ENCODE peak calls at places on chromosomes 16 and 17, in six cellular contexts. One of them, this sample, is unnamed. For H3K4me1, the result is how much of the 10 kb centered on the place peaks cover.

GRCh38 chr16:17567455-17567854 is 96.7 kb upstream of the XYLT1 start:
- DNase-seq in GM12878: no peak
- DNase-seq in HCT116: no peak
- DNase-seq in HepG2: no peak
- DNase-seq in endothelial cell of umbilical vein: no peak
- DNase-seq in K562: no peak
- DNase-seq in this sample: no peak

GRCh38 chr17:32523827-32524552 is 37.2 kb downstream of the CDK5R1 start:
- DNase-seq in GM12878: peak
- DNase-seq in HCT116: no peak
- DNase-seq in HepG2: no peak
- DNase-seq in endothelial cell of umbilical vein: no peak
- DNase-seq in K562: no peak
- DNase-seq in this sample: no peak

GRCh38 chr16:58051821-58052603 is 26.5 kb downstream of the MMP15 start:
- DNase-seq in GM12878: no peak
- DNase-seq in HCT116: no peak
- DNase-seq in HepG2: no peak
- DNase-seq in endothelial cell of umbilical vein: no peak
- DNase-seq in K562: no peak
- DNase-seq in this sample: no peak

GRCh38 chr16:54533856-54534490 is 247.4 kb upstream of the IRX3 start:
- DNase-seq in GM12878: no peak
- DNase-seq in HCT116: no peak
- DNase-seq in HepG2: no peak
- DNase-seq in endothelial cell of umbilical vein: no peak
- DNase-seq in K562: no peak
- DNase-seq in this sample: no peak

GRCh38 chr17:48997827-48998556 is 807 bp downstream of the IGF2BP1 start:
- DNase-seq in GM12878: no peak
- DNase-seq in HCT116: no peak
- DNase-seq in HepG2: no peak
- DNase-seq in endothelial cell of umbilical vein: peak
- DNase-seq in K562: peak
- DNase-seq in this sample: no peak

GRCh38 chr16:49092704-49093103 is 188.9 kb downstream of the CBLN1 start:
- DNase-seq in GM12878: no peak
- DNase-seq in HCT116: no peak
- DNase-seq in HepG2: no peak
- DNase-seq in endothelial cell of umbilical vein: no peak
- DNase-seq in K562: no peak
- DNase-seq in this sample: no peak

GRCh38 chr16:2486645-2487516 is 12.0 kb downstream of the TBC1D24 start:
- DNase-seq in GM12878: peak
- DNase-seq in HCT116: no peak
- DNase-seq in HepG2: no peak
- DNase-seq in endothelial cell of umbilical vein: no peak
- DNase-seq in K562: no peak
- DNase-seq in this sample: no peak

GRCh38 chr16:1193825-1194581 is 31.1 kb downstream of the TPSG1 start:
- DNase-seq in GM12878: no peak
- DNase-seq in HCT116: no peak
- DNase-seq in HepG2: no peak
- DNase-seq in endothelial cell of umbilical vein: no peak
- DNase-seq in K562: no peak
- DNase-seq in this sample: no peak

GRCh38 chr16:71360378-71360777 is 1.9 kb downstream of the CALB2 start:
- DNase-seq in GM12878: no peak
- DNase-seq in HCT116: peak
- DNase-seq in HepG2: peak
- DNase-seq in endothelial cell of umbilical vein: peak
- DNase-seq in K562: peak
- DNase-seq in this sample: no peak

GRCh38 chr16:57166951-57167350 is 18.9 kb downstream of the PSME3IP1 start:
- DNase-seq in GM12878: no peak
- DNase-seq in HCT116: no peak
- DNase-seq in HepG2: no peak
- DNase-seq in endothelial cell of umbilical vein: no peak
- DNase-seq in K562: no peak
- DNase-seq in this sample: no peak

GRCh38 chr17:40014375-40014980 is 762 bp upstream of the CSF3 start:
- DNase-seq in GM12878: no peak
- DNase-seq in HCT116: no peak
- DNase-seq in HepG2: peak
- DNase-seq in endothelial cell of umbilical vein: peak
- DNase-seq in K562: no peak
- DNase-seq in this sample: no peak

GRCh38 chr17:4605826-4606225 is 21.5 kb downstream of the SMTNL2 start:
- DNase-seq in GM12878: no peak
- DNase-seq in HCT116: no peak
- DNase-seq in HepG2: no peak
- DNase-seq in endothelial cell of umbilical vein: no peak
- DNase-seq in K562: no peak
- DNase-seq in this sample: no peak

GRCh38 chr16:2480948-2481347 is 6.0 kb downstream of the TBC1D24 start:
- DNase-seq in GM12878: no peak
- DNase-seq in HCT116: no peak
- DNase-seq in HepG2: no peak
- DNase-seq in endothelial cell of umbilical vein: no peak
- DNase-seq in K562: no peak
- DNase-seq in this sample: no peak

GRCh38 chr17:29569245-29569950 is 897 bp downstream of the TP53I13 start:
- DNase-seq in GM12878: no peak
- DNase-seq in HCT116: no peak
- DNase-seq in HepG2: no peak
- DNase-seq in endothelial cell of umbilical vein: no peak
- DNase-seq in K562: no peak
- DNase-seq in this sample: no peak

GRCh38 chr17:41456206-41456605 is 11.0 kb downstream of the KRT32 start:
- DNase-seq in GM12878: no peak
- DNase-seq in HCT116: no peak
- DNase-seq in HepG2: peak
- DNase-seq in endothelial cell of umbilical vein: no peak
- DNase-seq in K562: no peak
- DNase-seq in this sample: peak

GRCh38 chr16:80260906-80261311 is 279.9 kb upstream of the DYNLRB2 start:
- DNase-seq in GM12878: no peak
- DNase-seq in HCT116: no peak
- DNase-seq in HepG2: no peak
- DNase-seq in endothelial cell of umbilical vein: peak
- DNase-seq in K562: no peak
- DNase-seq in this sample: no peak

GRCh38 chr16:66703359-66704215 is 7.0 kb upstream of the CMTM4 start:
- DNase-seq in GM12878: no peak
- DNase-seq in HCT116: no peak
- DNase-seq in HepG2: no peak
- DNase-seq in endothelial cell of umbilical vein: no peak
- DNase-seq in K562: no peak
- DNase-seq in this sample: no peak

GRCh38 chr16:25027281-25027680 is 12.1 kb upstream of the ARHGAP17 start:
- DNase-seq in GM12878: no peak
- DNase-seq in HCT116: no peak
- DNase-seq in HepG2: no peak
- DNase-seq in endothelial cell of umbilical vein: no peak
- DNase-seq in K562: no peak
- DNase-seq in this sample: no peak

GRCh38 chr16:67431077-67431804 is at the start of gene HSD11B2:
- DNase-seq in GM12878: no peak
- DNase-seq in HCT116: peak
- DNase-seq in HepG2: no peak
- DNase-seq in endothelial cell of umbilical vein: peak
- DNase-seq in K562: peak
- DNase-seq in this sample: peak

GRCh38 chr16:64687796-64688195 is 434.1 kb downstream of the CDH11 start:
- DNase-seq in GM12878: no peak
- DNase-seq in HCT116: no peak
- DNase-seq in HepG2: no peak
- DNase-seq in endothelial cell of umbilical vein: no peak
- DNase-seq in K562: no peak
- DNase-seq in this sample: no peak

GRCh38 chr17:19341211-19341631 is 21.3 kb downstream of the B9D1 start:
- DNase-seq in GM12878: no peak
- DNase-seq in HCT116: no peak
- DNase-seq in HepG2: no peak
- DNase-seq in endothelial cell of umbilical vein: no peak
- DNase-seq in K562: no peak
- DNase-seq in this sample: no peak
- H3K4me1 ChIP-seq in GM12878: under half
- H3K4me1 ChIP-seq in HCT116: under half
- H3K4me1 ChIP-seq in HepG2: half or more
- H3K4me1 ChIP-seq in endothelial cell of umbilical vein: under half
- H3K4me1 ChIP-seq in K562: under half
- H3K4me1 ChIP-seq in this sample: under half

GRCh38 chr17:59695943-59696681 is 11.1 kb downstream of the PTRH2 start:
- DNase-seq in GM12878: no peak
- DNase-seq in HCT116: no peak
- DNase-seq in HepG2: no peak
- DNase-seq in endothelial cell of umbilical vein: no peak
- DNase-seq in K562: no peak
- DNase-seq in this sample: no peak
- TF ChIP-seq POLR2AphosphoS5 in GM12878: no peak
- TF ChIP-seq POLR2AphosphoS5 in HCT116: peak
- TF ChIP-seq POLR2AphosphoS5 in HepG2: peak
- TF ChIP-seq POLR2AphosphoS5 in endothelial cell of umbilical vein: peak
- TF ChIP-seq POLR2AphosphoS5 in K562: peak
- TF ChIP-seq POLR2AphosphoS5 in this sample: no peak

DNA sequence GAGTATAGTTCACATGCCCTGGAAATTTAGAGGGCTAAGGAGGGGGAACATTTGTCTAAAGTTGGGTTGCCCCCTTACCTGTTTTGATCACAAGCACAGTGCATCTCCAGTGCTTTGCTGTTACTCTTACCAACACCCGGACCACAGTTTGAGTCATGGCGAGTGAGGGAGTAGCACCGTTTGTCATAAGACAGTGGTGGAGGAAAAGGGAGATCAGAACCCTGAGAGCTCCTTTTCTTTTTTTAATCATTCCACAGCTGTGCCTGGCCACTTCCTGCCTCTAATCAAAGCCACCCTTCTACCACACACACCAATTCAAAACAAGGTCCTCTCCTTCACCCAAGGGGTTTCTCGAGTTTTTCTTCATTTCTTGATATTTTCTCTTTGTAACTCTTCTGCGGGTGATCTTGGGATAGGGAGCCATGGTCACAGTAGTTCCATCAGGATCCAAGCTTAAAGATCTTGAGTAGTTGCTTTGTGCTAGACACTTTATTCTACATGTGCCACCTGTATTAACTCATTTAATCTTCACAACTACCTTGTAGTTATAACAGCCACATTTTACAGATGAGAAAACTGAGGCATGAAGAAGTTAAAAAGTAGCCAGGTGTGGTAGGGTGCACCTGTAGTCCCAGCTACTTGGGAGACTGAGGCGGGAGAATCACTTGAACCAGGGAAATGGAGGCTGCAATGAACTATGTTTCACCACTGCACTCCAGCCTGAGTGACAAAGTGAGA is 5.0 kb upstream of the MYL4 start:
- DNase-seq in GM12878: no peak
- DNase-seq in HCT116: no peak
- DNase-seq in HepG2: no peak
- DNase-seq in endothelial cell of umbilical vein: no peak
- DNase-seq in K562: no peak
- DNase-seq in this sample: no peak
- TF ChIP-seq MAX in GM12878: no peak
- TF ChIP-seq MAX in HCT116: no peak
- TF ChIP-seq MAX in HepG2: no peak
- TF ChIP-seq MAX in endothelial cell of umbilical vein: no peak
- TF ChIP-seq MAX in K562: no peak
- TF ChIP-seq MAX in this sample: no peak

GRCh38 chr16:11105038-11105903 is 150.7 kb downstream of the SOCS1 start:
- DNase-seq in GM12878: peak
- DNase-seq in HCT116: no peak
- DNase-seq in HepG2: peak
- DNase-seq in endothelial cell of umbilical vein: peak
- DNase-seq in K562: peak
- DNase-seq in this sample: no peak
- H3K4me1 ChIP-seq in GM12878: under half
- H3K4me1 ChIP-seq in HCT116: under half
- H3K4me1 ChIP-seq in HepG2: under half
- H3K4me1 ChIP-seq in endothelial cell of umbilical vein: under half
- H3K4me1 ChIP-seq in K562: half or more
- H3K4me1 ChIP-seq in this sample: under half

DNA sequence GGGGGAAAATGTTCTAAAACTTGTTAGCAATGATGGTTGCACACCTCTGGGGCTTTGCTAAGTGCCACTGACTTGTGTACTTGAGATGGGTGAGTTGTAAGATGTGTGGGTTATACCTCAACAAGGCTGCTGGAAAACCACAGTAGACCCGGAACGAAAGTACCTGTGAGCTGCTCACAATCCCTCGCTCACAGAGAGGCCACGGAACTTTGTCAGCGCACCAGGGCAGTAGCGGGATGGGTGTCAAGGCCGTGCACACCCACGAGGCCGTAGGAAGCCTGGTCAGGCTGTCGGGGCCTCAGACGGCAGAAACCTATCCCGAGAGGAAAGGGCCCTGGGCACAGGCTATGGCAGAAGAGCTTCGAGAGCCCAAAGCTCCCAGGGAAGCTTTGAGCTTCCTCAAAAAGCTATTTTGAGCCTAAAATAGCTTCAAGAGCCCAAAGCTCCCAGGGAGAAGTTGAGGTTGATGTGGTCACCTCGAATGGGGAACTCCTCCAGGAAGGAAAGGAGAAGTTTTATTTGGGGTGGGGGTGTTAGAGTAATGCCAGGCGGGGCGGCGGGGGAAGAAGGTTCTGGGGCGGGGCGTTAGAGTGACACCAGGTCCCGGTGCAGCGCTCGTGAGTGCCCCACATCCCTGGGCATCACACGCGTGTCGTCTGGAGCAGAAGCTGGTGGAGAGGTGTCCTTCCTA is 19.0 kb downstream of the CBFA2T3 start:
- DNase-seq in GM12878: no peak
- DNase-seq in HCT116: no peak
- DNase-seq in HepG2: no peak
- DNase-seq in endothelial cell of umbilical vein: no peak
- DNase-seq in K562: no peak
- DNase-seq in this sample: no peak
- TF ChIP-seq POLR2AphosphoS5 in GM12878: no peak
- TF ChIP-seq POLR2AphosphoS5 in HCT116: no peak
- TF ChIP-seq POLR2AphosphoS5 in HepG2: no peak
- TF ChIP-seq POLR2AphosphoS5 in endothelial cell of umbilical vein: no peak
- TF ChIP-seq POLR2AphosphoS5 in K562: no peak
- TF ChIP-seq POLR2AphosphoS5 in this sample: no peak